ENCODE peak calls at places on chromosomes 5 and 9, in six cellular contexts. One of them, this sample, is unnamed.
A peak's percentile ranks its signal among the peaks of the same experiment; 100 is the strongest.

GRCh38 chr9:131433302-131433854 is 39.5 kb downstream of the PRRC2B start:
- DNase-seq in fibroblast of lung: no peak
- DNase-seq in nephron progenitor cell: no peak
- DNase-seq in gastrocnemius medialis: no peak
- DNase-seq in mucosa of descending colon: no peak
- DNase-seq in WTC11: no peak
- DNase-seq in this sample: no peak

GRCh38 chr5:32842798-32843531 is 131.8 kb downstream of the NPR3 start:
- DNase-seq in fibroblast of lung: no peak
- DNase-seq in WTC11: no peak
- DNase-seq in nephron progenitor cell: no peak
- DNase-seq in gastrocnemius medialis: no peak
- DNase-seq in mucosa of descending colon: peak; percentile 62
- DNase-seq in this sample: no peak

GRCh38 chr5:128201065-128201926 is 117.7 kb downstream of the SLC12A2 start:
- DNase-seq in nephron progenitor cell: peak; percentile 90
- DNase-seq in mucosa of descending colon: peak; percentile 93
- DNase-seq in WTC11: peak; percentile 91
- DNase-seq in fibroblast of lung: peak; percentile 45
- DNase-seq in gastrocnemius medialis: peak; percentile 53
- DNase-seq in this sample: peak; percentile 89

GRCh38 chr5:751496-751895 is 33.0 kb downstream of the ZDHHC11B start:
- DNase-seq in gastrocnemius medialis: no peak
- DNase-seq in nephron progenitor cell: no peak
- DNase-seq in mucosa of descending colon: no peak
- DNase-seq in WTC11: no peak
- DNase-seq in fibroblast of lung: no peak
- DNase-seq in this sample: no peak

GRCh38 chr5:168776023-168776422 is 196.9 kb upstream of the PANK3 start:
- DNase-seq in gastrocnemius medialis: no peak
- DNase-seq in fibroblast of lung: no peak
- DNase-seq in mucosa of descending colon: no peak
- DNase-seq in nephron progenitor cell: no peak
- DNase-seq in WTC11: no peak
- DNase-seq in this sample: no peak

GRCh38 chr5:172160506-172160905 is 27.5 kb downstream of the STK10 start:
- DNase-seq in gastrocnemius medialis: no peak
- DNase-seq in WTC11: no peak
- DNase-seq in mucosa of descending colon: no peak
- DNase-seq in nephron progenitor cell: no peak
- DNase-seq in fibroblast of lung: no peak
- DNase-seq in this sample: no peak

GRCh38 chr9:79619930-79620329 is 48.2 kb downstream of the TLE4 start:
- DNase-seq in mucosa of descending colon: no peak
- DNase-seq in WTC11: no peak
- DNase-seq in gastrocnemius medialis: no peak
- DNase-seq in fibroblast of lung: no peak
- DNase-seq in nephron progenitor cell: no peak
- DNase-seq in this sample: no peak

GRCh38 chr5:122919969-122920368 is 74.6 kb downstream of the SNX24 start:
- DNase-seq in mucosa of descending colon: no peak
- DNase-seq in nephron progenitor cell: no peak
- DNase-seq in WTC11: no peak
- DNase-seq in fibroblast of lung: no peak
- DNase-seq in gastrocnemius medialis: no peak
- DNase-seq in this sample: no peak

GRCh38 chr9:98201102-98201501 is 8.7 kb upstream of the CORO2A start:
- DNase-seq in WTC11: no peak
- DNase-seq in mucosa of descending colon: no peak
- DNase-seq in gastrocnemius medialis: no peak
- DNase-seq in nephron progenitor cell: no peak
- DNase-seq in fibroblast of lung: no peak
- DNase-seq in this sample: no peak

GRCh38 chr9:70053864-70054263 is 10.2 kb downstream of the MAMDC2 start:
- DNase-seq in nephron progenitor cell: no peak
- DNase-seq in WTC11: no peak
- DNase-seq in fibroblast of lung: no peak
- DNase-seq in gastrocnemius medialis: no peak
- DNase-seq in mucosa of descending colon: no peak
- DNase-seq in this sample: no peak

GRCh38 chr5:92552206-92553160 is 1028.5 kb downstream of the NR2F1-AS1 start:
- DNase-seq in mucosa of descending colon: no peak
- DNase-seq in gastrocnemius medialis: no peak
- DNase-seq in fibroblast of lung: peak; percentile 99
- DNase-seq in nephron progenitor cell: no peak
- DNase-seq in WTC11: no peak
- DNase-seq in this sample: no peak

GRCh38 chr5:160702856-160703453 is 149.1 kb downstream of the ATP10B start:
- DNase-seq in mucosa of descending colon: no peak
- DNase-seq in WTC11: no peak
- DNase-seq in fibroblast of lung: no peak
- DNase-seq in nephron progenitor cell: no peak
- DNase-seq in gastrocnemius medialis: no peak
- DNase-seq in this sample: no peak

GRCh38 chr9:107438211-107439030 is 51.1 kb downstream of the KLF4 start:
- DNase-seq in nephron progenitor cell: peak; percentile 3
- DNase-seq in WTC11: peak; percentile 65
- DNase-seq in fibroblast of lung: no peak
- DNase-seq in mucosa of descending colon: no peak
- DNase-seq in gastrocnemius medialis: no peak
- DNase-seq in this sample: no peak

GRCh38 chr9:136533775-136534157 is 12.1 kb downstream of the NOTCH1 start:
- DNase-seq in fibroblast of lung: peak; percentile 36
- DNase-seq in WTC11: no peak
- DNase-seq in gastrocnemius medialis: no peak
- DNase-seq in nephron progenitor cell: no peak
- DNase-seq in mucosa of descending colon: peak; percentile 79
- DNase-seq in this sample: peak; percentile 54

GRCh38 chr9:35689601-35690446 is at the start of gene TPM2:
- DNase-seq in WTC11: peak; percentile 75
- DNase-seq in nephron progenitor cell: peak; percentile 64
- DNase-seq in mucosa of descending colon: peak; percentile 68
- DNase-seq in gastrocnemius medialis: peak; percentile 51
- DNase-seq in fibroblast of lung: peak; percentile 90
- DNase-seq in this sample: peak; percentile 71

GRCh38 chr5:177023247-177023703 is 779 bp downstream of the ZNF346 start:
- DNase-seq in gastrocnemius medialis: no peak
- DNase-seq in mucosa of descending colon: no peak
- DNase-seq in fibroblast of lung: peak; percentile 15
- DNase-seq in nephron progenitor cell: no peak
- DNase-seq in WTC11: no peak
- DNase-seq in this sample: no peak

GRCh38 chr9:81683704-81684103 is 5.6 kb downstream of the TLE1 start:
- DNase-seq in fibroblast of lung: no peak
- DNase-seq in WTC11: no peak
- DNase-seq in nephron progenitor cell: no peak
- DNase-seq in gastrocnemius medialis: no peak
- DNase-seq in mucosa of descending colon: no peak
- DNase-seq in this sample: no peak

GRCh38 chr5:1462358-1462757 is 17.1 kb upstream of the SLC6A3 start:
- DNase-seq in fibroblast of lung: no peak
- DNase-seq in WTC11: peak; percentile 6
- DNase-seq in mucosa of descending colon: no peak
- DNase-seq in nephron progenitor cell: no peak
- DNase-seq in gastrocnemius medialis: no peak
- DNase-seq in this sample: peak; percentile 7

GRCh38 chr5:5979362-5979760 is 399.0 kb downstream of the MED10 start:
- DNase-seq in WTC11: peak; percentile 21
- DNase-seq in gastrocnemius medialis: no peak
- DNase-seq in fibroblast of lung: peak; percentile 6
- DNase-seq in nephron progenitor cell: no peak
- DNase-seq in mucosa of descending colon: no peak
- DNase-seq in this sample: no peak

GRCh38 chr9:76162751-76163500 is 231.3 kb downstream of the RFK start:
- DNase-seq in nephron progenitor cell: no peak
- DNase-seq in fibroblast of lung: peak; percentile 86
- DNase-seq in WTC11: no peak
- DNase-seq in gastrocnemius medialis: no peak
- DNase-seq in mucosa of descending colon: no peak
- DNase-seq in this sample: no peak

DNA sequence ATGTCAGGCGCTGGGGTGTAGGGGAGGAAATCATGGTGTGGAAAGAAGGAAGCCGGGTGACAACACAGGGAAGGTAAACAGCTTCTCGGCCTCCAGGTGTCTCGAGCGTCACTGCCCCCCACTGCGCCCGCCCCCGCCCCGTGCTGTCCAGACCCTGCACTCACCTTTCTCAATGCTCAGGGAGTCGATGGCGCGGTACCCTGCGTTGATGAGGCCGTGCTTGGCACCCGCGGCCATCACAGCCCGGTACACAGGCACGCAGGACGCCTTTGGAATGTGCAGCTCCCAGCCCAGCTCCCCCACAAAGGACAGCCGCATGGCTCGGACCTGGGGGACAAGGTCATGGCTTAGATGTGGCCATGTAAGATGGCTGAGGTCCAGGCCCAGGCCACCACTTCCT is 35.2 kb downstream of the DBH start:
- DNase-seq in gastrocnemius medialis: no peak
- DNase-seq in WTC11: no peak
- DNase-seq in nephron progenitor cell: no peak
- DNase-seq in fibroblast of lung: no peak
- DNase-seq in mucosa of descending colon: no peak
- DNase-seq in this sample: no peak
- TF ChIP-seq CTCF in gastrocnemius medialis: no peak
- TF ChIP-seq CTCF in WTC11: no peak
- TF ChIP-seq CTCF in nephron progenitor cell: no peak
- TF ChIP-seq CTCF in fibroblast of lung: no peak
- TF ChIP-seq CTCF in mucosa of descending colon: no peak
- TF ChIP-seq CTCF in this sample: no peak

DNA sequence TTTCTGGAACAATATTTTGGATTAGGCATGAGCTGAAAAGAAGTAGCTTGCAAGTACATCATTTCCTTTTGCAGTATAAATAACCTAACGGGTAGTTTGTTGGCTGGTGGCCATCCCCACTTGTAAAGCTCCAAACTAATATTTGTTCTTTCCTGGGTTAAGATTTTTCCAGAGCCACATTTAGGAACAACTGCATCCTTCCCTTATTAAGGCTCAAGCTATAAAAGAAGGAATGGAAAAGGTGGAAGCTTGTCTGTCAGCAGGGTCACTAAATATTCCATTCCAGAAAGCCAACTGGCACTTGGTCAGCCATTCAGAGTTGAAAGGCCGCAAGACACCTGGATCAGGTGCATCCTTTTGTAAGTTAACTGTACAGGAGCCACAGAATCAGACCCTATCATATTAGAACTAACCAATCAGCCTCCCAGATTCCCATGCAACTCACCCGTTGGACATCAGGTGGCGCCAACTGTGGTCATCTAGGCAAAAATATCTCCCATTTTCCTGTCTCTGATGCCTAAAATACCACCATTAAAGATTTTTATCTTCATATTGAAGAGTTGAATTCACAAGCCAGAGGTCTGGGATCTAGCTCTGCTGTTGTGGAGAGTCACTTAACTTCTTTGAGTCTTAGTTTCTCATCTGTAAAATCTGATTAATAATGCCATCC is 82.9 kb downstream of the PTCD2 start:
- DNase-seq in WTC11: peak; percentile 46
- DNase-seq in fibroblast of lung: no peak
- DNase-seq in gastrocnemius medialis: no peak
- DNase-seq in mucosa of descending colon: peak; percentile 30
- DNase-seq in nephron progenitor cell: no peak
- DNase-seq in this sample: no peak
- TF ChIP-seq CTCF in WTC11: peak; percentile 38
- TF ChIP-seq CTCF in fibroblast of lung: peak; percentile 70
- TF ChIP-seq CTCF in gastrocnemius medialis: no peak
- TF ChIP-seq CTCF in mucosa of descending colon: no peak
- TF ChIP-seq CTCF in nephron progenitor cell: peak; percentile 20
- TF ChIP-seq CTCF in this sample: peak; percentile 34

GRCh38 chr5:179680014-179680779 is 637 bp downstream of the CBY3 start:
- DNase-seq in gastrocnemius medialis: no peak
- DNase-seq in fibroblast of lung: no peak
- DNase-seq in nephron progenitor cell: no peak
- DNase-seq in mucosa of descending colon: no peak
- DNase-seq in WTC11: no peak
- DNase-seq in this sample: no peak

GRCh38 chr5:179678238-179679013 is 2.4 kb downstream of the CBY3 start:
- DNase-seq in fibroblast of lung: peak; percentile 91
- DNase-seq in nephron progenitor cell: peak; percentile 94
- DNase-seq in WTC11: peak; percentile 93
- DNase-seq in mucosa of descending colon: peak; percentile 97
- DNase-seq in gastrocnemius medialis: peak; percentile 89
- DNase-seq in this sample: peak; percentile 98

GRCh38 chr5:179680780-179681411 is at the start of gene CBY3:
- DNase-seq in gastrocnemius medialis: no peak
- DNase-seq in fibroblast of lung: no peak
- DNase-seq in nephron progenitor cell: no peak
- DNase-seq in mucosa of descending colon: no peak
- DNase-seq in WTC11: no peak
- DNase-seq in this sample: no peak

DNA sequence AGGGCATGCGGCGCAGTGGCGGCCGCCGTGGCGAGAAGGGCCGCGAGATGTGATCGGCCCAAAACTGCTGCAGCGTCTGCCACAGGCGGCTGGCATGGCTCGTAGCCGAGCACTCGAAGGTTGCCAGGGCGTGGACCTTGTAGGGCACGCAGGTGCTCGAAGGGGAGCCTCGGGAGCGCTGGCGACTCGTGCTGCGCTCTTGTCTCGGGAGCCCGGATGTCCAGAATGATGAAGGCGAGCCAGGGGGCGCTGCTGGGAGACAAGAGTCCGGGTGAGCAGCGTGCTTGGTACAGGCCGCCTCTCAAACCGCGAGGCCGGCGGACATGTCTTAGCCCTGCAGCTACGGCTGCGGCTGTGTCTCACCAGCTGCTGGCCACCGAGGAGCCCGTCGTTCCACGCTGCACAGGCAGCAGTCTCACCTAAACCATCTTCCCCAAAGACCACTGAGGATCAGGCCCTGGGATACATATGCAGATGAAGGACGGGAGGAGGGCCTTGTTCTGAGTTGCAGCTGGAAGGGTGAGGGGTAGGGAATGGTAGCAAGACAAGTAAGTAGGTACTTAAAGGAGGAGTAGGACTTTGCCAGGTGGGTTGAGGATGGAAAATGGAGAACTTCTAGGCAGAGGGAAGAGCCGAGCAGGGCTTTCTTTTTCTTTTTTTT is 1.7 kb downstream of the CBY3 start:
- DNase-seq in fibroblast of lung: peak; percentile 65
- DNase-seq in WTC11: peak; percentile 84
- DNase-seq in mucosa of descending colon: peak; percentile 81
- DNase-seq in gastrocnemius medialis: peak; percentile 32
- DNase-seq in nephron progenitor cell: peak; percentile 64
- DNase-seq in this sample: peak; percentile 81
- TF ChIP-seq CTCF in fibroblast of lung: peak; percentile 32
- TF ChIP-seq CTCF in WTC11: no peak
- TF ChIP-seq CTCF in mucosa of descending colon: no peak
- TF ChIP-seq CTCF in gastrocnemius medialis: peak; percentile 39
- TF ChIP-seq CTCF in nephron progenitor cell: peak; percentile 19
- TF ChIP-seq CTCF in this sample: peak; percentile 27

DNA sequence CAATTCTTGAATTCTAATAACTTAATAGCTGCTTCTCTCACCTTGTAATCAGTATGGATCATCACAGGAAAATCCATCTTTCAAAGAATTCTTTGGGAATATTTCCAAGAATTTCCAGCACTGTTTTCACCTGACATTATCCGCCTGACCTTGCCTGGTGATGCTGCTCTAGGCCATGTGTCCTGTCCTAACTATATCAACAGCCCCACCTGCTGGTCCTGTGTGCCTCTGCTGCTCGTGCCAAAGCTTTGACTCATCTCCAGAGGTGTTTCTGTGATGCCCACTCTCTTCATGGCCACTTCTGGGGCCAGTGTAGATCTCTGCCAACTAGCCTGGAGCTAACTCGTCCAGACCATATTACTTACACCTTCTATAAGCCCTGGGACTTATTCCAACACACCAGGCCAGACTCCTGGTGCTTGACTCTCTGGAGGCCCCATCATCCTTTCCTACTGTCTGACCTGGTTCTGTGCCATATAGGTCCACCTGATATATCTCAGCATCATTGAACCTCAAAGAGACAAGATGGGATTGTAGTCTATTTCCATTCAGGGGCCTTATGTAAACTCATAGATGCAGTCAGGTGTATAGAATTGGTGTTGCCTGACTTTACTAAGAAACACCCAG is 67.5 kb upstream of the CKMT2 start:
- DNase-seq in nephron progenitor cell: peak; percentile 64
- DNase-seq in mucosa of descending colon: peak; percentile 69
- DNase-seq in fibroblast of lung: peak; percentile 75
- DNase-seq in WTC11: peak; percentile 80
- DNase-seq in gastrocnemius medialis: no peak
- DNase-seq in this sample: peak; percentile 57
- TF ChIP-seq CTCF in nephron progenitor cell: peak; percentile 62
- TF ChIP-seq CTCF in mucosa of descending colon: peak; percentile 43
- TF ChIP-seq CTCF in fibroblast of lung: peak; percentile 85
- TF ChIP-seq CTCF in WTC11: peak; percentile 70
- TF ChIP-seq CTCF in gastrocnemius medialis: peak; percentile 31
- TF ChIP-seq CTCF in this sample: peak; percentile 30